ENCODE peak calls at places on chromosomes 5 and 9, in eight cellular contexts. W is ovary, E is IMR-90, P is Panc1, U is lower lobe of right lung, I is thoracic aorta, H is psoas muscle, G is colonic mucosa. L is an unnamed sample.
A peak's percentile ranks its signal among the peaks of the same experiment; 100 is the strongest.

GRCh38 chr9:7439355-7439978 is 360.1 kb downstream of the DMAC1 start:
- DNase-seq in E (peak; percentile 73), W (no peak), G (no peak), I (no peak), H (no peak), U (no peak), P (no peak), L (peak; percentile 1)

GRCh38 chr5:7396169-7397004 is 449 bp downstream of the ADCY2 start:
- DNase-seq in P (no peak), U (no peak), G (no peak), E (no peak), I (no peak), W (peak; percentile 57), H (peak; percentile 73), L (peak; percentile 9)

GRCh38 chr5:80885698-80886000 is 74.5 kb upstream of the RASGRF2 start:
- DNase-seq in P (no peak), G (no peak), W (no peak), H (no peak), U (no peak), I (no peak), E (no peak), L (no peak)

GRCh38 chr9:108911820-108912219 is 22.1 kb downstream of the ELP1 start:
- DNase-seq in E (no peak), P (no peak), W (no peak), I (no peak), H (no peak), U (no peak), G (no peak), L (no peak)

GRCh38 chr9:97742545-97742944 is 45.4 kb upstream of the XPA start:
- DNase-seq in U (no peak), H (no peak), W (no peak), E (no peak), I (no peak), G (no peak), P (no peak), L (no peak)

GRCh38 chr5:126988021-126988569 is 42.3 kb downstream of the MARCHF3 start:
- DNase-seq in U (no peak), H (no peak), P (no peak), E (no peak), I (no peak), W (no peak), G (no peak), L (no peak)

GRCh38 chr5:68377733-68378132 is 162.2 kb downstream of the PIK3R1 start:
- DNase-seq in U (no peak), G (no peak), E (no peak), H (no peak), I (no peak), W (no peak), P (no peak), L (no peak)

GRCh38 chr5:114935490-114935889 is 234.2 kb downstream of the TRIM36 start:
- DNase-seq in E (no peak), U (no peak), P (no peak), I (no peak), W (no peak), G (no peak), H (no peak), L (no peak)

GRCh38 chr5:179963375-179963774 is 55.7 kb upstream of the TBC1D9B start:
- DNase-seq in W (no peak), G (no peak), U (no peak), I (no peak), E (no peak), H (no peak), P (no peak), L (no peak)

GRCh38 chr5:135156715-135157404 is 122.8 kb upstream of the PITX1 start:
- DNase-seq in U (no peak), I (no peak), W (no peak), P (no peak), H (no peak), G (no peak), E (no peak), L (peak; percentile 66)

GRCh38 chr9:127133739-127134167 is 11.3 kb upstream of the ANGPTL2 start:
- DNase-seq in W (peak; percentile 81), U (no peak), G (no peak), P (no peak), H (peak; percentile 84), I (no peak), E (peak; percentile 91), L (no peak)

GRCh38 chr5:141989720-141990119 is 20.8 kb downstream of the RNF14 start:
- DNase-seq in P (no peak), U (no peak), H (no peak), G (no peak), I (no peak), W (no peak), E (no peak), L (no peak)

GRCh38 chr5:53378590-53379247 is 101.7 kb upstream of the FST start:
- DNase-seq in H (no peak), U (no peak), E (peak; percentile 90), G (no peak), P (no peak), W (no peak), I (no peak), L (peak; percentile 44)

GRCh38 chr5:154077692-154078091 is 38.9 kb downstream of the MFAP3 start:
- DNase-seq in I (no peak), H (no peak), U (no peak), W (no peak), G (no peak), E (peak; percentile 31), P (no peak), L (peak; percentile 71)

GRCh38 chr9:36911601-36912412 is 122.3 kb downstream of the PAX5 start:
- DNase-seq in I (no peak), U (no peak), E (no peak), W (no peak), H (no peak), G (no peak), P (no peak), L (no peak)

GRCh38 chr9:89879711-89880110 is 274.9 kb downstream of the GADD45G start:
- DNase-seq in G (peak; percentile 23), U (no peak), E (no peak), H (peak; percentile 88), W (no peak), P (no peak), I (no peak), L (no peak)

GRCh38 chr9:77731930-77732329 is 83.8 kb upstream of the GNA14 start:
- DNase-seq in H (no peak), G (no peak), I (no peak), W (no peak), E (no peak), U (no peak), P (no peak), L (no peak)

DNA sequence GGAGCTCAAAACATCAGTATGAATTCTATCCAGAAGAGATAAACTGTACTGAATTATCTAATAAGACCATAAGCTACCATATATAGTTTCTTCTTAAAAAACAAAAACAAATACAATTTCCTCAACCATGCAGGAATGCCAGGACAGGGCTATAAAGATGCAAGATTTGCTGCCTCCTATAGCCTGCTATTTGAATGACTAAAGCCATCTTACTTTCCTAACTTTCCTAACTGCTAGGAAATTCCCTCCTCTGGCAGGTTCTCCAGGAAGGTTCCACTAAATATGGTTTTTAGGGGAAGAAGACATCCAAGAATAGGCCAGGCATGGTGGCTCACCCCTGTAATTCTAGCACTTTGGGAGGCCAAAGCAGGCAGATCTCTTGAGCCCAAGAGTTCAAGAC is 15.1 kb downstream of the KIF27 start:
- DNase-seq in U (no peak), H (no peak), W (no peak), E (no peak), P (no peak), G (no peak), I (no peak), L (peak; percentile 6)
- TF ChIP-seq CTCF in U (no peak), H (no peak), W (no peak), E (peak; percentile 19), P (no peak), G (no peak), I (no peak), L (peak; percentile 18)

DNA sequence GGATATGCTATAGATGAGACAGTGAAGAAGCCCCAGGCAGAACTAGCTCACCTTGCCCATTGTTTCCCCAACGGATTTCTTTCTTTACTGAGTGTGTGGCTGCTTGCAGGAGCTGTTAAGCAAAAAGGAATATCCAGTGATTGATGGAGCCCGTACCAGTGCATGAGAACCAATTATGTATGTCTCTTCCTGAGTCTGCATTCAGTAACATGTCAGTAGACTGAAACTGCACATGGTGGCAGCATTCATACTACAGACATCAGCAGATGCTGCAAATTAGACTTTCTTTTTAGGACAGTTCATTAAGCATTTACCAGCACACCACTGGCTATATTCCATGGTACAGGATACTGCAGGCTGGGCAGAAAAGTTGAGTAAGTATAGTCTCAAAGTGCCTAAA is 90.3 kb upstream of the PLCXD3 start:
- DNase-seq in G (no peak), W (no peak), U (no peak), H (no peak), P (no peak), I (no peak), E (no peak), L (no peak)
- H3K4me1 ChIP-seq in G (no peaks in the 10 kb centered on the region), W (no peaks in the 10 kb centered on the region), U (no peaks in the 10 kb centered on the region), H (no peaks in the 10 kb centered on the region), P (no peaks in the 10 kb centered on the region), I (no peaks in the 10 kb centered on the region), E (no peaks in the 10 kb centered on the region), L (no peaks in the 10 kb centered on the region)

GRCh38 chr5:9775339-9775738 is 145.2 kb upstream of the TAS2R1 start:
- DNase-seq in W (no peak), H (no peak), U (no peak), E (peak; percentile 73), G (no peak), I (no peak), P (no peak), L (peak; percentile 17)

GRCh38 chr5:9776525-9776924 is 146.4 kb upstream of the TAS2R1 start:
- DNase-seq in U (no peak), E (peak; percentile 91), P (no peak), W (no peak), G (no peak), H (no peak), I (no peak), L (peak; percentile 80)

GRCh38 chr5:9771079-9771478 is 140.9 kb upstream of the TAS2R1 start:
- DNase-seq in H (no peak), G (no peak), U (no peak), P (no peak), I (no peak), W (no peak), E (no peak), L (no peak)

GRCh38 chr5:9780501-9780900 is 150.3 kb upstream of the TAS2R1 start:
- DNase-seq in W (no peak), G (no peak), I (no peak), U (no peak), H (no peak), P (no peak), E (no peak), L (no peak)

GRCh38 chr5:9774472-9775079 is 144.4 kb upstream of the TAS2R1 start:
- DNase-seq in U (no peak), W (no peak), E (peak; percentile 84), G (no peak), P (no peak), H (no peak), I (no peak), L (peak; percentile 75)
- TF ChIP-seq CTCF in U (no peak), W (no peak), E (peak; percentile 63), G (no peak), P (no peak), H (no peak), I (no peak), L (peak; percentile 64)

GRCh38 chr9:35845824-35846771 is 17.1 kb downstream of the TMEM8B start:
- DNase-seq in I (no peak), W (peak; percentile 34), P (no peak), H (no peak), E (no peak), G (no peak), U (no peak), L (no peak)
- H3K4me1 ChIP-seq in I (peaks cover 20% of the 10 kb centered on the region), W (peaks cover 1% of the 10 kb centered on the region), P (no peaks in the 10 kb centered on the region), H (peaks cover 36% of the 10 kb centered on the region), E (peaks cover 20% of the 10 kb centered on the region), G (peaks cover 8% of the 10 kb centered on the region), U (peaks cover 28% of the 10 kb centered on the region), L (peaks cover 24% of the 10 kb centered on the region)

GRCh38 chr5:32523625-32524024 is 61.7 kb upstream of the SUB1 start:
- DNase-seq in I (no peak), P (no peak), W (no peak), E (no peak), H (no peak), U (no peak), G (no peak), L (peak; percentile 31)
- TF ChIP-seq CTCF in I (no peak), P (no peak), W (no peak), E (no peak), H (no peak), U (no peak), G (no peak), L (peak; percentile 13)

L was measured in PC-3.